ENCODE peak calls at places on chromosomes 5 and 9, in six cellular contexts. R is neuronal stem cell, N is IMR-90, W is H9, P is mesendoderm, G is H1. H is an unnamed sample.

GRCh38 chr9:32378496-32378895 is 5.9 kb upstream of the ACO1 start:
- DNase-seq in R (peak; percentile 57), P (peak; percentile 86), W (peak; percentile 52), N (peak; percentile 81), G (no peak), H (peak; percentile 85)

GRCh38 chr9:125752070-125752628 is 5.0 kb downstream of the PBX3 start:
- DNase-seq in N (no peak), W (no peak), G (no peak), R (no peak), P (peak; percentile 37), H (no peak)

GRCh38 chr9:36164361-36164760 is 4.8 kb upstream of the CCIN start:
- DNase-seq in G (no peak), P (peak; percentile 19), R (no peak), W (no peak), N (no peak), H (no peak)

GRCh38 chr5:173451031-173451430 is 122.8 kb upstream of the STC2 start:
- DNase-seq in N (peak; percentile 28), W (peak; percentile 59), G (peak; percentile 3), R (no peak), P (peak; percentile 75), H (peak; percentile 47)

GRCh38 chr9:33130501-33130900 is 36.6 kb downstream of the B4GALT1 start:
- DNase-seq in N (peak; percentile 46), R (no peak), W (no peak), G (no peak), P (no peak), H (peak; percentile 72)

GRCh38 chr9:80649001-80649420 is 1040.3 kb downstream of the TLE1 start:
- DNase-seq in R (no peak), N (peak; percentile 91), P (peak; percentile 56), G (no peak), W (no peak), H (peak; percentile 85)

GRCh38 chr9:706606-707451 is 134.7 kb upstream of the DMRT1 start:
- DNase-seq in P (peak; percentile 77), R (peak; percentile 31), G (no peak), W (peak; percentile 54), N (peak; percentile 75), H (peak; percentile 89)

GRCh38 chr9:107044872-107045271 is 181.9 kb downstream of the ZNF462 start:
- DNase-seq in N (no peak), W (no peak), P (no peak), R (no peak), G (no peak), H (no peak)

GRCh38 chr9:2132484-2133082 is 117.4 kb downstream of the SMARCA2 start:
- DNase-seq in G (no peak), P (peak; percentile 68), N (peak; percentile 54), R (peak; percentile 17), W (no peak), H (peak; percentile 49)

GRCh38 chr9:30301271-30301963 is 2083.0 kb upstream of the ACO1 start:
- DNase-seq in W (no peak), R (no peak), G (no peak), P (peak; percentile 14), N (no peak), H (no peak)

GRCh38 chr5:149172709-149173505 is 31.6 kb downstream of the ABLIM3 start:
- DNase-seq in P (no peak), N (no peak), W (no peak), G (no peak), R (no peak), H (peak; percentile 63)

GRCh38 chr5:146081685-146082084 is 23.7 kb downstream of the PLAC8L1 start:
- DNase-seq in P (no peak), W (no peak), N (no peak), R (no peak), G (no peak), H (no peak)

GRCh38 chr9:5838884-5839571 is 6.1 kb upstream of the ERMP1 start:
- DNase-seq in W (peak; percentile 59), N (peak; percentile 64), G (no peak), R (no peak), P (peak; percentile 81), H (peak; percentile 58)

GRCh38 chr9:136201609-136202448 is 3.1 kb downstream of the LHX3 start:
- DNase-seq in W (no peak), N (no peak), R (peak; percentile 65), P (no peak), G (no peak), H (peak; percentile 10)

GRCh38 chr9:80951675-80952074 is 737.7 kb downstream of the TLE1 start:
- DNase-seq in R (no peak), G (no peak), P (no peak), W (no peak), N (peak; percentile 38), H (no peak)

GRCh38 chr9:128091144-128091543 is 23.1 kb downstream of the SLC25A25 start:
- DNase-seq in N (peak; percentile 91), R (no peak), P (peak; percentile 94), G (peak; percentile 47), W (peak; percentile 91), H (no peak)

GRCh38 chr5:177231479-177232250 is 71.9 kb downstream of the RAB24 start:
- DNase-seq in W (no peak), R (no peak), G (no peak), P (no peak), N (no peak), H (no peak)

GRCh38 chr5:57117601-57118000 is 56.3 kb upstream of the GPBP1 start:
- DNase-seq in P (no peak), G (no peak), R (no peak), N (no peak), W (no peak), H (no peak)

GRCh38 chr9:120931278-120932085 is 4.9 kb upstream of the TRAF1 start:
- DNase-seq in W (no peak), N (peak; percentile 75), G (no peak), P (no peak), R (no peak), H (peak; percentile 67)

GRCh38 chr5:39283231-39283818 is 64.0 kb upstream of the FYB1 start:
- DNase-seq in N (peak; percentile 76), W (peak; percentile 60), P (peak; percentile 94), R (peak; percentile 9), G (peak; percentile 17), H (peak; percentile 71)

GRCh38 chr5:151924564-151925395 is at the start of gene GLRA1:
- DNase-seq in N (peak; percentile 31), R (peak; percentile 83), W (peak; percentile 74), G (peak; percentile 41), P (peak; percentile 79), H (peak; percentile 38)

GRCh38 chr9:68530618-68531017 is 10.1 kb downstream of the TMEM252 start:
- DNase-seq in R (no peak), P (peak; percentile 75), N (peak; percentile 19), W (peak; percentile 67), G (no peak), H (peak; percentile 90)

GRCh38 chr9:123507992-123508391 is 152.0 kb downstream of the CRB2 start:
- DNase-seq in G (no peak), R (no peak), N (peak; percentile 21), P (no peak), W (no peak), H (no peak)

GRCh38 chr9:31730398-31730797 is 654.0 kb upstream of the ACO1 start:
- DNase-seq in W (no peak), G (no peak), P (no peak), N (no peak), R (no peak), H (no peak)

GRCh38 chr5:2109566-2109965 is 226.8 kb upstream of the IRX4 start:
- DNase-seq in R (no peak), W (no peak), N (no peak), P (no peak), G (no peak), H (no peak)

GRCh38 chr9:107888773-107889227 is 399.2 kb upstream of the KLF4 start:
- DNase-seq in P (no peak), N (no peak), R (no peak), W (no peak), G (no peak), H (no peak)

GRCh38 chr9:21993007-21993406 is 1.2 kb downstream of the CDKN2A start:
- DNase-seq in P (no peak), R (no peak), N (no peak), G (no peak), W (no peak), H (no peak)
- H3K27ac ChIP-seq in P (no peak overlapping the region), R (no peak overlapping the region), N (no peak overlapping the region), G (no peak overlapping the region), W (no peak overlapping the region), H (peak overlapping the region; percentile 72)

DNA sequence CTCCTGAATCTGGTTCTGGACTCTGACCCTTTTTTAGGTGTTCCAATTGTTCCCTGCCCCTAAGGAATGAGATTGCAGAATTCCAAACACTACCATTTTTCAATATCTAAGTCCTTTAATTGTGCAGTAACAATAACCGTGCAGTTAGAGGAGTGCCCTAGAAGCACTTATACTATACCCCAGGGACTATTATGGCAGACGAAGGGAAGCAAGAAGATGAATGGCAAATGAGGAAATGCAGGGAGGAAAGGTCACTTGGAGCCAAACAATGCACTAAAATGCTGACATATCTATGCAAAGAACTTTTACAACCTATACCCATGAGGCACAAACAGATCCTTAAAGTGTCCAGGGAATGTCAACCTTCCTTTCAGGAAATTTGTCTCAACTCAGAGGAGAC is 50.2 kb upstream of the PDE4D start:
- DNase-seq in W (no peak), R (no peak), G (no peak), P (no peak), N (no peak), H (peak; percentile 24)
- H3K18ac ChIP-seq in W (no peak overlapping the region), R (no peak overlapping the region), G (no peak overlapping the region), P (no peak overlapping the region), N (no peak overlapping the region), H (no peak overlapping the region)

GRCh38 chr9:18994263-18994916 is 38.6 kb downstream of the SAXO1 start:
- DNase-seq in W (no peak), P (peak; percentile 39), G (no peak), R (no peak), N (no peak), H (no peak)
- H3K27ac ChIP-seq in W (no peak overlapping the region), P (no peak overlapping the region), G (no peak overlapping the region), R (no peak overlapping the region), N (no peak overlapping the region), H (no peak overlapping the region)

DNA sequence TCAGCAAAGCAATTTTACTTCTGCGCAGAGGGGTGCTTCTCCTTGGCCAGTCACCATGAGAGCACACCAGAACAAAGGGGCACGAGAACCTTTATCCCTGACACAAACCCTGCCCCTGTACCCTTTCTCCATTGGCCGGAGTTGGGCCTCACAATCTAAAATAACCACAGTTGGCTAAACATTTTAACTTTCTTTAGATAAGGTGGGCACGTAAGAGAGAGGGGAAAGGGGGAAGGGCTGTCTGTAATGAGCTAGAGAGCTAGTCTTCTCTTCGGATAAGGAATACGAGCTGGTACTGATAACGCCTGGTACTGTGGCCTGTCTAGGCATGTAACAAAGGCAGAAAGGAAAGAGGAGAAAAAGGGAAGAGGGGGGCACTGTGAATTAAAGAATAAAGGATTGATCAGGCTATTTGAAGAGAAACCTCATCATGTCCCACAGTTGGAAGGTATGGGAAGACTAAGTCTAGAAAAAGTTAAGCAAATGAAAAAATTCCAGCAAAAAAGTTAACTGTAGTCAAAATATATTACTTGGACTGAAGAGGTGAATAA is 1.8 kb upstream of the IARS1 start:
- DNase-seq in R (no peak), P (peak; percentile 66), W (no peak), N (no peak), G (no peak), H (no peak)
- H3K18ac ChIP-seq in R (no peak overlapping the region), P (no peak overlapping the region), W (no peak overlapping the region), N (no peak overlapping the region), G (no peak overlapping the region), H (no peak overlapping the region)

DNA sequence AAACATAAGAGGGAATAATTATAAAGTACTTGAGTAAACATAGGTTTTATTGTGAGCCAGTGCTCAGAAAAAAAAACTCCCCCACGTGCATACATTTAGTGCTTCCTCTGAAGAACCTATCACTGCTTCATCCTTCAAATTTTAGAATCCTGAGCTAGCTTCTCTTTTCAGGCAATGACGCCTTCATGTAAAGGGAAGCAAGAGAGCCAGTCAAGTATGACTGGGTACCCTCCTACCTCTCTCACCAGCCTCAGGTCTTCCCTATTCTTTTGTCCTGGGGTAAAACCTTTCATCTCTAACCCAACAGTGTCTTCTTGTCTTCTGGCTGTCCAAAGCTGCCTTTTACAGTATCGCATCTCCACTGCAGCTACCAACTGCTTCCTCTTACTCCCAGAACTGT is 32.0 kb downstream of the PLPP1 start:
- DNase-seq in R (no peak), W (no peak), P (no peak), G (no peak), N (no peak), H (no peak)
- H3K27ac ChIP-seq in R (no peak overlapping the region), W (no peak overlapping the region), P (no peak overlapping the region), G (no peak overlapping the region), N (no peak overlapping the region), H (no peak overlapping the region)